ENCODE peak calls at places on chromosomes 3 and 15, in six cellular contexts. A is neural progenitor cell, O is OCI-LY7, B is GM23248, E is HCT116, P is hepatocyte. X is an unnamed sample.

GRCh38 chr15:25362545-25362944 is 76.3 kb downstream of the UBE3A start:
- DNase-seq in E (no peak), A (no peak), P (no peak), B (peak; percentile 19), O (no peak), X (no peak)

GRCh38 chr3:50255251-50255615 is 13.7 kb upstream of the SEMA3B start:
- DNase-seq in B (no peak), O (no peak), E (no peak), A (no peak), P (no peak), X (no peak)

GRCh38 chr3:119239421-119239820 is 1.3 kb downstream of the B4GALT4 start:
- DNase-seq in A (no peak), E (no peak), B (peak; percentile 39), O (peak; percentile 21), P (no peak), X (no peak)

GRCh38 chr3:126446301-126446700 is 29.4 kb downstream of the ZXDC start:
- DNase-seq in O (no peak), P (no peak), A (peak; percentile 44), B (no peak), E (no peak), X (no peak)

GRCh38 chr3:197352382-197352781 is 54.0 kb upstream of the DLG1 start:
- DNase-seq in P (peak; percentile 73), A (no peak), O (no peak), B (peak; percentile 92), E (no peak), X (no peak)

GRCh38 chr15:77624868-77625267 is 7.8 kb downstream of the LINGO1 start:
- DNase-seq in O (no peak), E (no peak), P (no peak), B (no peak), A (no peak), X (no peak)

GRCh38 chr3:192833177-192833890 is 84.3 kb downstream of the MB21D2 start:
- DNase-seq in E (no peak), O (no peak), B (peak; percentile 81), A (no peak), P (no peak), X (no peak)

GRCh38 chr15:85129881-85130280 is 148.2 kb downstream of the PDE8A start:
- DNase-seq in B (no peak), A (no peak), E (no peak), P (no peak), O (no peak), X (no peak)

GRCh38 chr3:19232566-19232965 is 84.3 kb downstream of the KCNH8 start:
- DNase-seq in P (no peak), E (no peak), O (no peak), B (no peak), A (no peak), X (no peak)

GRCh38 chr3:177731644-177732268 is 534.5 kb upstream of the TBL1XR1 start:
- DNase-seq in O (no peak), P (no peak), A (no peak), E (no peak), B (peak; percentile 66), X (no peak)

GRCh38 chr3:4850211-4850927 is 128.9 kb upstream of the BHLHE40 start:
- DNase-seq in O (no peak), E (no peak), A (no peak), B (no peak), P (no peak), X (no peak)

GRCh38 chr3:139629033-139629432 is 48.7 kb downstream of the NMNAT3 start:
- DNase-seq in O (peak; percentile 32), P (no peak), E (peak; percentile 18), B (peak; percentile 5), A (peak; percentile 28), X (no peak)

GRCh38 chr3:28050895-28051294 is 190.5 kb upstream of the CMC1 start:
- DNase-seq in A (no peak), E (peak; percentile 73), O (no peak), P (peak; percentile 82), B (peak; percentile 85), X (no peak)

GRCh38 chr3:19934098-19934566 is at the start of gene EFHB:
- DNase-seq in A (peak; percentile 86), B (peak; percentile 19), O (no peak), P (peak; percentile 81), E (peak; percentile 39), X (no peak)

GRCh38 chr3:147343926-147344325 is 62.4 kb downstream of the ZIC4 start:
- DNase-seq in E (no peak), A (no peak), B (no peak), P (no peak), O (no peak), X (no peak)
- H3K4me3 ChIP-seq in E (no peak overlapping the region), A (no peak overlapping the region), B (no peak overlapping the region), P (no peak overlapping the region), O (no peak overlapping the region), X (peak overlapping the region; percentile 3)

GRCh38 chr15:67915374-67916050 is 75.7 kb upstream of the RNU6-1 start:
- DNase-seq in E (no peak), B (no peak), O (no peak), P (peak; percentile 87), A (peak; percentile 21), X (no peak)

GRCh38 chr15:67916051-67916374 is 76.2 kb upstream of the RNU6-1 start:
- DNase-seq in P (no peak), E (no peak), A (no peak), O (no peak), B (no peak), X (no peak)

GRCh38 chr15:67914028-67914427 is 74.2 kb upstream of the RNU6-1 start:
- DNase-seq in P (no peak), E (no peak), B (no peak), O (no peak), A (no peak), X (no peak)

GRCh38 chr15:67916565-67916964 is 76.7 kb upstream of the RNU6-1 start:
- DNase-seq in E (no peak), B (no peak), A (no peak), O (no peak), P (no peak), X (no peak)

GRCh38 chr15:67914537-67915373 is 74.9 kb upstream of the RNU6-1 start:
- DNase-seq in P (peak; percentile 86), B (peak; percentile 8), A (peak; percentile 71), O (no peak), E (no peak), X (no peak)
- TF ChIP-seq EZH2phosphoT487 in P (no peak), B (no peak), A (no peak), O (no peak), E (no peak), X (no peak)

DNA sequence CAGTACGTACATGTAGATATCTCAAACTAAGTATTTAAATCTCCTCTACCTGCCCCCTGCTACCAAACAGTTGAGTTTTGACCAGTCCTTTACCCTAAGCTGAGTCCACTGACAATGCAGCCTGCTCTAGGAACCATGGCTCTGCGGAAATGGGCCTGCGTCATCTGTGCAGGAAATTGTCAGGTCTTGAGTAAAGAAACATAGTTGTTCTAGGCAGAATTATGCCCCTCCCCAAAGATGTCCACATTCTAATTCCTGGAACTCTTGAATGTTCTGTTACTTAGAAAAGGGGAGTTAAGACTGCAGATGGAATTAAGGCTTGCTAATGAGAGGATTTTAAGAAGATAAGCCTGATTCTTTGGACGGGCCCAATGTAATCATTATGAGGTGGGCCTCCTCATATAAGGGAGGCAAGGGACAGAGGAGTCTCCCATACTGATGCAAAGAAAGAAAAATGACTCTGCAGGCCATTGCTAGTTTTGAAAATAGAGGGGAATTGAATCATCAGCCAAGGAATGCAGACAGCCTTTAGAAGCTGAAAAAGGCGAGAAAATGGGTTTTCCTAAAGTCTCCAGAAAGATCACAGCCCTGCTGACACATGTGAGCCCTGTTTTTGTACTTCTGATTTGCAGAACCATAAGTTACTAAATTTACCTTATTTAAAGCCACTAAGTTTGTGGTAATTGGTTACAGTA is 5.5 kb upstream of the VGLL3 start:
- DNase-seq in A (no peak), B (peak; percentile 69), E (no peak), P (no peak), O (no peak), X (no peak)
- H3K4me3 ChIP-seq in A (no peak overlapping the region), B (peak overlapping the region; percentile 27), E (no peak overlapping the region), P (no peak overlapping the region), O (no peak overlapping the region), X (no peak overlapping the region)

GRCh38 chr3:58728723-58729122 is 62.1 kb upstream of the FAM3D start:
- DNase-seq in O (no peak), P (no peak), B (no peak), A (no peak), E (no peak), X (no peak)

GRCh38 chr3:58737644-58738043 is 71.1 kb upstream of the FAM3D start:
- DNase-seq in P (no peak), O (no peak), B (no peak), E (no peak), A (no peak), X (no peak)

GRCh38 chr3:58731673-58732072 is 65.1 kb upstream of the FAM3D start:
- DNase-seq in P (no peak), O (no peak), A (no peak), E (no peak), B (no peak), X (no peak)
- TF ChIP-seq EZH2phosphoT487 in P (no peak), O (no peak), A (no peak), E (no peak), B (no peak), X (no peak)

GRCh38 chr3:98555025-98555379 is 23.2 kb downstream of the GPR15 start:
- DNase-seq in O (no peak), A (no peak), P (no peak), E (peak; percentile 91), B (no peak), X (no peak)

GRCh38 chr3:98554580-98554979 is 22.8 kb downstream of the GPR15 start:
- DNase-seq in A (no peak), O (no peak), P (no peak), B (no peak), E (no peak), X (no peak)

GRCh38 chr3:98552232-98553020 is 20.6 kb downstream of the GPR15 start:
- DNase-seq in B (no peak), O (no peak), E (no peak), A (no peak), P (no peak), X (no peak)

GRCh38 chr3:98553021-98553563 is 21.3 kb downstream of the GPR15 start:
- DNase-seq in P (no peak), A (no peak), B (no peak), O (no peak), E (no peak), X (no peak)

DNA sequence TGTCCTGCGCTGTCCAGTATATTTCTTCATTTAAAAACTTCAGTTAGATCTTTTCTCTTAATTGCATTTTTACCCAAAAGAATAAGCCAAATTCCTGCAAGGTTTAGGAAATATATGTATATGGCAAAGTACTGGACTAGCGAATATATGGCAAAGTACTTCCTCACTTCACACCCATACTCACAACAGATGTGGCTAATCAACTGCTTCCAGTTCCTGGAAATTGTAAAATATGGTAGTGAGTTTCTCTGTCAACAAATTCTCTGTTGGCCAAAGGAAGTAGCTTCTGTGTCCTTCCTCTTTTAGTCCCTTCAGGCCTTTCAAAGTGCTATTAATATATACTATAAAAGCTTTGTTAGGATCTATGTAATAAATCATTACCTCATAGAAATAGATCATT is 22.0 kb downstream of the GPR15 start:
- DNase-seq in B (no peak), A (no peak), P (no peak), O (peak; percentile 51), E (no peak), X (no peak)
- H3K4me3 ChIP-seq in B (no peak overlapping the region), A (no peak overlapping the region), P (no peak overlapping the region), O (no peak overlapping the region), E (no peak overlapping the region), X (no peak overlapping the region)

X was measured in MM.1S.